ENCODE peak calls at places on chromosomes 5 and 9, in six cellular contexts. K is SK-N-SH, P is foreskin fibroblast, V is heart right ventricle, W is hepatocyte, X is neural progenitor cell. A is an unnamed sample.

GRCh38 chr5:143618146-143618545 is 193.8 kb upstream of the HMHB1 start:
- DNase-seq in X (no peak), V (no peak), P (no peak), K (no peak), W (no peak), A (no peak)

GRCh38 chr5:173204185-173204979 is 30.6 kb downstream of the NKX2-5 start:
- DNase-seq in X (no peak), W (peak), P (peak), K (no peak), V (no peak), A (no peak)

GRCh38 chr5:30832519-30832918 is 361.0 kb upstream of the CDH6 start:
- DNase-seq in P (no peak), V (peak), K (no peak), W (no peak), X (no peak), A (no peak)

GRCh38 chr5:96337048-96337781 is 95.8 kb downstream of the PCSK1 start:
- DNase-seq in W (no peak), P (no peak), K (no peak), X (no peak), V (no peak), A (no peak)

GRCh38 chr5:173330151-173330855 is 2.1 kb upstream of the STC2 start:
- DNase-seq in W (peak), X (peak), V (no peak), P (no peak), K (no peak), A (no peak)

GRCh38 chr5:124806026-124806856 is 59.8 kb upstream of the ZNF608 start:
- DNase-seq in V (peak), P (peak), X (peak), K (peak), W (peak), A (no peak)

GRCh38 chr5:10627185-10628115 is 63.6 kb downstream of the ANKRD33B start:
- DNase-seq in P (peak), K (peak), X (peak), W (peak), V (peak), A (peak)

GRCh38 chr9:841371-842209 is at the start of gene DMRT1:
- DNase-seq in P (no peak), K (no peak), X (peak), W (peak), V (no peak), A (no peak)

GRCh38 chr9:130193531-130194405 is 21.6 kb downstream of the NCS1 start:
- DNase-seq in V (no peak), X (peak), W (no peak), K (peak), P (peak), A (no peak)

GRCh38 chr5:125578551-125578950 is 832.1 kb upstream of the ZNF608 start:
- DNase-seq in W (no peak), V (no peak), P (no peak), X (no peak), K (no peak), A (no peak)

GRCh38 chr5:153445875-153446567 is 44.4 kb upstream of the GRIA1 start:
- DNase-seq in X (no peak), W (peak), K (peak), V (peak), P (peak), A (no peak)

GRCh38 chr5:150156540-150156939 is 895 bp upstream of the PDGFRB start:
- DNase-seq in P (no peak), W (no peak), X (no peak), K (no peak), V (no peak), A (no peak)

GRCh38 chr5:122704247-122705036 is 70.4 kb upstream of the SNX2 start:
- DNase-seq in P (peak), X (peak), K (peak), V (no peak), W (peak), A (no peak)

GRCh38 chr5:94562327-94562971 is 56.0 kb downstream of the KIAA0825 start:
- DNase-seq in V (no peak), K (no peak), P (no peak), W (no peak), X (no peak), A (no peak)

GRCh38 chr5:110054240-110054639 is 364.5 kb downstream of the MAN2A1 start:
- DNase-seq in W (peak), P (peak), V (peak), X (peak), K (peak), A (no peak)

GRCh38 chr5:131609774-131610173 is 25.3 kb downstream of the RAPGEF6 start:
- DNase-seq in V (no peak), X (no peak), K (no peak), P (no peak), W (no peak), A (no peak)

GRCh38 chr5:100838048-100838473 is 65.0 kb downstream of the ST8SIA4 start:
- DNase-seq in W (no peak), X (no peak), P (no peak), V (no peak), K (no peak), A (no peak)

GRCh38 chr9:137691648-137692357 is 73.0 kb downstream of the EHMT1 start:
- DNase-seq in P (no peak), V (no peak), W (no peak), K (no peak), X (no peak), A (no peak)

GRCh38 chr9:84297162-84297821 is 43.3 kb downstream of the SLC28A3 start:
- DNase-seq in V (no peak), K (no peak), P (peak), W (no peak), X (no peak), A (no peak)

GRCh38 chr9:68730570-68731227 is 25.7 kb downstream of the PIP5K1B start:
- DNase-seq in K (no peak), P (no peak), X (no peak), W (peak), V (no peak), A (no peak)

GRCh38 chr9:122396622-122397148 is 25.9 kb downstream of the PTGS1 start:
- DNase-seq in V (no peak), K (no peak), W (no peak), X (no peak), P (peak), A (no peak)

GRCh38 chr5:15887072-15887471 is 292.5 kb downstream of the MARCHF11 start:
- DNase-seq in W (no peak), P (no peak), K (no peak), X (no peak), V (no peak), A (no peak)

GRCh38 chr9:3526903-3527652 is 1.3 kb upstream of the RFX3 start:
- DNase-seq in X (peak), K (peak), W (peak), P (no peak), V (no peak), A (no peak)

GRCh38 chr9:83508072-83508471 is 30.1 kb downstream of the FRMD3 start:
- DNase-seq in K (no peak), P (no peak), V (no peak), X (no peak), W (no peak), A (no peak)

GRCh38 chr5:75277463-75277862 is 40.8 kb upstream of the ANKRD31 start:
- DNase-seq in P (no peak), V (no peak), W (peak), K (no peak), X (no peak), A (no peak)

GRCh38 chr5:128082551-128083032 is 974 bp upstream of the SLC12A2 start:
- DNase-seq in V (no peak), P (no peak), K (no peak), W (no peak), X (no peak), A (no peak)

GRCh38 chr9:8733096-8733954 is 933.7 kb upstream of the DMAC1 start:
- DNase-seq in W (peak), X (peak), P (peak), V (no peak), K (no peak), A (no peak)

GRCh38 chr9:108166509-108166908 is 676.9 kb upstream of the KLF4 start:
- DNase-seq in K (no peak), P (no peak), W (peak), V (no peak), X (no peak), A (no peak)

GRCh38 chr9:37054513-37054776 is 20.4 kb upstream of the PAX5 start:
- DNase-seq in X (no peak), P (no peak), K (no peak), W (no peak), V (no peak), A (no peak)

GRCh38 chr9:84315278-84315877 is 25.2 kb downstream of the SLC28A3 start:
- DNase-seq in W (peak), K (peak), P (peak), V (peak), X (peak), A (no peak)

GRCh38 chr9:96113045-96113444 is 188.9 kb downstream of the HSD17B3 start:
- DNase-seq in W (no peak), V (no peak), K (no peak), P (no peak), X (no peak), A (no peak)

GRCh38 chr5:137217599-137218200 is 281.4 kb downstream of the SPOCK1 start:
- DNase-seq in W (no peak), X (no peak), K (no peak), V (no peak), P (peak), A (no peak)

GRCh38 chr5:3092664-3093063 is 341.2 kb upstream of the IRX2 start:
- DNase-seq in V (no peak), X (no peak), K (no peak), P (no peak), W (no peak), A (no peak)

GRCh38 chr5:172102913-172103629 is 85.0 kb downstream of the STK10 start:
- DNase-seq in P (peak), K (no peak), W (peak), X (peak), V (peak), A (peak)

DNA sequence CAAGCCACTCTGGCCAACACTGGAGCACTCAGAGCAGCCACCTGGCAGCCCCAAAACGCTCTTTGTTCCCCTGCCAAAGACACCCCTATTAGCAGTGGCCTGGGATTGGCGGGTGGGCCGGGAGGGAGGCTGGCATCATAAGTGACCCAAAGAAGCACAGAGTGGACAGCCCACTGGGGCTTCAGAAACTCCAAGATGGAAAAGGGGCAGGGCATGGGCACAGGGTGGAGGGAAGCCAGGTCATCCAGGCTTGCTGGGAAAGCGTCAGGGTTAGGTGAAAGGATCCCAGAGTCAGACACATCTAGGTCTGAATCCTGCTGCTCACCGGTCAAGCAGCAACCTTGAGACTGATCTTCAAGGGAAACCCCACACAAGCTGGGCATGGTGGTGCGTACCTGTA is 14.8 kb downstream of the EEIG1 start:
- DNase-seq in X (no peak), W (no peak), V (no peak), P (peak), K (peak), A (no peak)
- H3K4me3 ChIP-seq in X (no peak), W (no peak), V (peak), P (no peak), K (no peak), A (no peak)

GRCh38 chr5:178588769-178589168 is 1.4 kb downstream of the COL23A1 start:
- DNase-seq in P (no peak), V (no peak), W (no peak), K (no peak), X (no peak), A (no peak)

GRCh38 chr5:178590141-178590923 is at the start of gene COL23A1:
- DNase-seq in V (peak), K (peak), X (peak), W (peak), P (peak), A (no peak)

GRCh38 chr5:178587793-178588611 is 2.2 kb downstream of the COL23A1 start:
- DNase-seq in K (no peak), X (peak), P (no peak), V (no peak), W (no peak), A (no peak)

GRCh38 chr5:178589180-178590140 is 733 bp downstream of the COL23A1 start:
- DNase-seq in K (peak), V (no peak), W (peak), P (peak), X (peak), A (no peak)

DNA sequence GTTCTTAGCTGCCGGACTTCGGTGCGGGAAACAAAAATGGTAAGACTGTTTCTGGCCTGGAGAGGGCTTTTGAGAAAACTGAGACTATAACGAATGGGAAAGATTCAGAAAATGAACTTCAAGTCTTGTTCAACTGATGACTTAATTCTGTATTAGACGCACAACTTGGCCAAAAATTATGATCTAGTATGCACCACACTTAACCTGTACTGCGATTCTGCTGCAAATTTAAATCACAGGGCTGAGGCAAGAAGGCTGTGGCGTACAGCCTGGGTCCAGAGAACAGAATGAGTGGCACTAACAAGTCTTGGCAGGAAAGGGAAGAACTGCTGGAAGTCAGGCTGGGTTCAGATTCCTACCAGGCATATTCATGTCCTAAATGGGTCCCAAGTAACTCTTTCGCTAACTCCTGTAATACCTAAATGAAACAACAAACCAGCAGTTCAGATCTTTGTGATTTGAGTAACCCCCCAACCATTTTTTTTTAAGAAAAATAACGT is 781 bp upstream of the COL23A1 start:
- DNase-seq in W (no peak), K (no peak), V (peak), X (no peak), P (peak), A (peak)
- TF ChIP-seq CTCF in W (no peak), K (no peak), V (no peak), X (no peak), P (no peak), A (no peak)

GRCh38 chr9:33677961-33678360 is 117.4 kb upstream of the PRSS3 start:
- DNase-seq in K (no peak), V (no peak), W (no peak), X (no peak), P (no peak), A (no peak)
- H3K4me3 ChIP-seq in K (peak), V (no peak), W (peak), X (peak), P (no peak), A (no peak)

GRCh38 chr5:132773601-132774355 is 3.3 kb downstream of the SEPTIN8 start:
- DNase-seq in X (no peak), K (no peak), P (no peak), V (no peak), W (no peak), A (no peak)

GRCh38 chr5:132774406-132774805 is 2.6 kb downstream of the SEPTIN8 start:
- DNase-seq in K (no peak), V (no peak), P (no peak), X (no peak), W (no peak), A (no peak)

GRCh38 chr5:132776077-132776931 is 735 bp downstream of the SEPTIN8 start:
- DNase-seq in K (peak), X (peak), V (peak), W (peak), P (peak), A (no peak)

GRCh38 chr5:132775439-132776076 is 1.5 kb downstream of the SEPTIN8 start:
- DNase-seq in X (peak), P (peak), K (no peak), V (no peak), W (peak), A (no peak)

DNA sequence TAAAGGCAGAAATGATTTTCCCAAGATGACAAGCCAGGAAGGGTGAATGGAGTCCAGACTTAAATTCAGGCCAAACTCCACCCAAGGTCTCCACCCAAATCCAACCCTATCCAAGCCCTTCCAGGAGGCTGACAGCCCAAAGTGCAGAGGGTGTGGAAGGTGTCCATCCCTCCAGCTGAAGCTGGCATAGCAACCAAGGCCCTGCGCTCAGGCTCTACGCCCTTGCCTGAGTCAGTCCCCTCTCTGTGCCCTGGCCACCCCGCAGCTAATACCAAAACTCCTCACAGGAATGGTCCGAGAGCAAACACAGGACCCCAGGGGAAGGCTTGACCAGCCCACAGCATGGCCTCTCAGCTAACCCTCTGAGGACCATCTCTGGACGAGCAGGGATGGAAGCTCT is 2.1 kb downstream of the SEPTIN8 start:
- DNase-seq in X (no peak), V (no peak), W (no peak), K (no peak), P (no peak), A (no peak)
- TF ChIP-seq CTCF in X (no peak), V (no peak), W (no peak), K (no peak), P (no peak), A (no peak)

DNA sequence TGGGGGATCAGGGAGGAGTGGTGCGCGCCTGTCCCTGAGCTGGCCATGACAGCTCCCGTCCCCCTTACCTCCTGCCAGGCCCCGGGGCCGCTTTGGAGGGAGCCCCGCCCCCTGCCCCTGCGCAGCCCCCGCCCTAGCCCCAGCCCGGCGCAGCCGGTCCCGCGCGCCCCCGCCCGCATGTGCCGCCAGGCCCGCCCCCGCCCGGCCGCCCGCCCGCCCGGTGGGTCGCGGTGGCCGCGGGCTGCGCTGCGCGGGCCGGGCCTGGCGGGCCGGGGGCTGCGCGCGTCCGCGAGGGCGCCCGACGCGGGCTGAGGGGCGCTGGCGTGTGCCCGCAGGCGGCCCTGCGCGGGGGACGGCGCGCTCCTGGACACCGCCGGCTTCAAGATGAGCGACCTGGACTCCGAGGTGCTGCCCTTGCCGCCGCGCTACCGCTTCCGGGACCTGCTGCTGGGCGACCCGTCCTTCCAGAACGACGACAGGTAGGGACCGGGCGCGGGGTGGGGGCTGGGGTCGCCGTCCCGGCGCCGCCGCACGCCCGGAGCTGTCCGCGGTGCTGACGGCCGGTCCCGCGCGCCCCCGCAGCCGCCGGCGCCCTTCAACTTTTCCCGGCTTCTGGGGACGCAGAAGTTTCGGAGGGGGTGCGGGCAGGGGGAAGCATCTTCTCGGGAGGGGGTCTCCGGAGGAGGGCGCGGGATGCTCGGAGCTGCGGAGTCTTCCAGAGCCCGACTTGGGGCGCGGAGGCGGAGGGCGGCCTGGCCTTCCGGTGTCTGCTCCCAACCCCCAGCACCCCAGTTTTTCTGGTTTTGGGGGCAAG is 12.5 kb downstream of the KCNT1 start:
- DNase-seq in V (no peak), X (peak), W (peak), P (no peak), K (peak), A (no peak)
- H3K4me3 ChIP-seq in V (no peak), X (peak), W (no peak), P (no peak), K (peak), A (no peak)

GRCh38 chr5:116571568-116572321 is 2.9 kb downstream of the SEMA6A start:
- DNase-seq in P (no peak), K (peak), W (peak), V (no peak), X (peak), A (no peak)
- TF ChIP-seq CTCF in P (no peak), K (no peak), W (no peak), V (no peak), X (peak), A (no peak)

DNA sequence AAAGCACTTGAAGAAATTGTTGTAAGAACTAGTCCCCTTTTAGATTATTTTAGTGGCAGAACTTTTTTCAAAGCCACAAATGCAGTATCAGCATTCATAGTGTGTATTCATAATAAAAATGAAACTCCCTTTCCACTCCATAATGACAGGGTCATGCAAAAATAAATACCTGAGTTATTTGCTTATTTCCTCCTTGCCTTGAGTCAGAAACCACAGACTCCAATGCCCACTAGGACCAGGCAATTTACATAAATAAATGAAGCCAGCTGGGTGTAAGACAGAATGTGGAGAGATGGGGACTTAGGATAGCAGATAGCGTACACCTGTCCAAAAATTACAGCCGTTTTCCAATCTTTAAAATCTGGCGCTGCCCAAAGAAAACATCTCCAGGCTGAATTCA is 417.8 kb downstream of the TMEM161B start:
- DNase-seq in V (no peak), P (no peak), W (no peak), K (no peak), X (no peak), A (no peak)
- H3K4me3 ChIP-seq in V (no peak), P (no peak), W (no peak), K (no peak), X (no peak), A (no peak)

GRCh38 chr9:115593587-115594091 is 475.7 kb upstream of the TNC start:
- DNase-seq in V (peak), W (peak), X (peak), K (peak), P (peak), A (no peak)
- TF ChIP-seq CTCF in V (peak), W (peak), X (peak), K (peak), P (peak), A (peak)

GRCh38 chr9:93918071-93918470 is 37.1 kb downstream of the BARX1 start:
- DNase-seq in W (no peak), K (no peak), V (no peak), P (no peak), X (no peak), A (no peak)

GRCh38 chr9:93917121-93917853 is 37.9 kb downstream of the BARX1 start:
- DNase-seq in V (no peak), K (no peak), X (no peak), W (no peak), P (no peak), A (no peak)

GRCh38 chr9:93911871-93912554 is 43.1 kb downstream of the BARX1 start:
- DNase-seq in P (no peak), W (peak), K (no peak), X (no peak), V (peak), A (no peak)

GRCh38 chr9:93920401-93920800 is 34.8 kb downstream of the BARX1 start:
- DNase-seq in K (no peak), W (no peak), P (no peak), V (no peak), X (no peak), A (no peak)

GRCh38 chr9:93916358-93916757 is 38.8 kb downstream of the BARX1 start:
- DNase-seq in P (no peak), K (no peak), W (no peak), V (no peak), X (no peak), A (no peak)
- H3K4me3 ChIP-seq in P (no peak), K (no peak), W (no peak), V (no peak), X (no peak), A (no peak)

A was measured in AG09309.